ENCODE peak calls at places on chromosome 14, in four cellular contexts. W, E, R and N are unnamed samples.

GRCh38 chr14:32038876-32039275 is 38.2 kb upstream of the ARHGAP5 start:
- DNase-seq in W (no peak), E (no peak), R (no peak), N (no peak)

GRCh38 chr14:53855127-53855526 is 101.5 kb downstream of the BMP4 start:
- DNase-seq in W (no peak), E (no peak), R (no peak), N (no peak)

GRCh38 chr14:58878740-58879139 is 241.0 kb downstream of the DACT1 start:
- DNase-seq in W (no peak), E (no peak), R (no peak), N (no peak)

GRCh38 chr14:82354126-82354525 is 820.5 kb upstream of the SEL1L start:
- DNase-seq in W (no peak), E (no peak), R (no peak), N (no peak)

GRCh38 chr14:86035882-86036281 is 505.9 kb downstream of the FLRT2 start:
- DNase-seq in W (no peak), E (no peak), R (no peak), N (no peak)

GRCh38 chr14:90778468-90779255 is 37.6 kb downstream of the TTC7B start:
- DNase-seq in W (no peak), E (no peak), R (no peak), N (no peak)

GRCh38 chr14:68369289-68369925 is 423.5 kb downstream of the ZFP36L1 start:
- DNase-seq in W (no peak), E (no peak), R (no peak), N (no peak)

GRCh38 chr14:58768977-58769376 is 131.2 kb downstream of the DACT1 start:
- DNase-seq in W (no peak), E (no peak), R (no peak), N (no peak)

GRCh38 chr14:93977790-93978581 is 1.6 kb upstream of the ASB2 start:
- DNase-seq in W (no peak), E (no peak), R (no peak), N (no peak)

GRCh38 chr14:48726080-48726642 is 860.0 kb downstream of the RPS29 start:
- DNase-seq in W (no peak), E (no peak), R (no peak), N (no peak)

GRCh38 chr14:22497671-22498093 is 91.3 kb downstream of the DAD1 start:
- DNase-seq in W (no peak), E (no peak), R (no peak), N (peak; percentile 18)

GRCh38 chr14:53880761-53881160 is 75.9 kb downstream of the BMP4 start:
- DNase-seq in W (no peak), E (no peak), R (no peak), N (no peak)

DNA sequence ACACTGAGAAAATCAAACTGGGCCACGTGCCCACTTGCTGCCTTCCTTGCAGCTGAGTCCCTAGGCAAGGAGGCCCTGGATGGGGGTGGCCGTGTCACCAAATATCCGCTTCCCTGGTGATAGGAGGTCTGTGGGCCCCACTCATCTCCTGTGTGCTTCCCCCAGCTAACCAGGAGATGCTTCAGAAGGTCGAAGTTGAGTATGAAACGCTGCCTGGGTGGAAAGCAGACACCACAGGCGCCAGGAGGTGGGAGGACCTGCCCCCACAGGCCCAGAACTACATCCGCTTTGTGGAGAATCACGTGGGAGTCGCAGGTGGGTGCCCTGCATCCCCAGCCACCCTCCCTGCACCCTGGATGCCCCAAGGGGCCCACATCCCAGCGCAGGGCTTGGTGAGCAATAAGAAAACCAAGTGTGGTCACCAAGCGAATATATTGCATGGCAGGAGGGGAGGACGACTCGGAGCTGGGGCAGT is 6.8 kb upstream of the SIVA1 start:
- DNase-seq in W (no peak), E (no peak), R (no peak), N (no peak)
- H3K27ac ChIP-seq in W (no peak overlapping the region), E (no peak overlapping the region), R (no peak overlapping the region), N (peak overlapping the region; percentile 88)

GRCh38 chr14:96574171-96574632 is 72.0 kb downstream of the PAPOLA start:
- DNase-seq in W (no peak), E (no peak), R (no peak), N (peak; percentile 33)
- H3K27ac ChIP-seq in W (no peak overlapping the region), E (no peak overlapping the region), R (no peak overlapping the region), N (peak overlapping the region; percentile 40)

GRCh38 chr14:95291859-95292542 is 27.7 kb downstream of the CLMN start:
- DNase-seq in W (peak; percentile 41), E (no peak), R (peak; percentile 86), N (peak; percentile 50)
- H3K27ac ChIP-seq in W (peak overlapping the region; percentile 57), E (peak overlapping the region; percentile 43), R (peak overlapping the region; percentile 85), N (peak overlapping the region; percentile 23)

GRCh38 chr14:49898485-49898884 is 5.6 kb downstream of the ARF6 start:
- DNase-seq in W (no peak), E (no peak), R (no peak), N (no peak)
- H3K27ac ChIP-seq in W (peak overlapping the region; percentile 97), E (peak overlapping the region; percentile 96), R (no peak overlapping the region), N (peak overlapping the region; percentile 98)

GRCh38 chr14:37843969-37844607 is 248.7 kb downstream of the TTC6 start:
- DNase-seq in W (no peak), E (no peak), R (no peak), N (no peak)
- H3K27ac ChIP-seq in W (no peak overlapping the region), E (no peak overlapping the region), R (no peak overlapping the region), N (no peak overlapping the region)